ENCODE peak calls at places on chromosomes 1 and 21, in six cellular contexts. One of them, this sample, is unnamed.
A peak's percentile ranks its signal among the peaks of the same experiment; 100 is the strongest.

GRCh38 chr1:157626099-157626498 is 28.2 kb upstream of the FCRL4 start:
- DNase-seq in OCI-LY7: peak; percentile 77
- DNase-seq in IMR-90: no peak
- DNase-seq in foreskin fibroblast: no peak
- DNase-seq in tibial nerve: no peak
- DNase-seq in lower leg skin: no peak
- DNase-seq in this sample: no peak

GRCh38 chr1:48876221-48876785 is 99.6 kb upstream of the BEND5 start:
- DNase-seq in IMR-90: no peak
- DNase-seq in OCI-LY7: no peak
- DNase-seq in tibial nerve: no peak
- DNase-seq in foreskin fibroblast: peak; percentile 74
- DNase-seq in lower leg skin: no peak
- DNase-seq in this sample: no peak

GRCh38 chr1:182789138-182790076 is at the start of gene NPL:
- DNase-seq in IMR-90: peak; percentile 50
- DNase-seq in foreskin fibroblast: peak; percentile 94
- DNase-seq in lower leg skin: peak; percentile 64
- DNase-seq in tibial nerve: peak; percentile 67
- DNase-seq in OCI-LY7: peak; percentile 86
- DNase-seq in this sample: peak; percentile 86

GRCh38 chr1:95086949-95087533 is 14.3 kb upstream of the ALG14 start:
- DNase-seq in OCI-LY7: no peak
- DNase-seq in lower leg skin: peak; percentile 27
- DNase-seq in IMR-90: peak; percentile 92
- DNase-seq in foreskin fibroblast: peak; percentile 88
- DNase-seq in tibial nerve: peak; percentile 72
- DNase-seq in this sample: no peak

GRCh38 chr1:160156361-160156760 is 5.0 kb downstream of the ATP1A4 start:
- DNase-seq in lower leg skin: no peak
- DNase-seq in OCI-LY7: no peak
- DNase-seq in IMR-90: no peak
- DNase-seq in tibial nerve: no peak
- DNase-seq in foreskin fibroblast: no peak
- DNase-seq in this sample: no peak

GRCh38 chr1:28915036-28915895 is 897 bp downstream of the EPB41 start:
- DNase-seq in lower leg skin: peak; percentile 20
- DNase-seq in OCI-LY7: peak; percentile 63
- DNase-seq in IMR-90: peak; percentile 41
- DNase-seq in tibial nerve: no peak
- DNase-seq in foreskin fibroblast: peak; percentile 56
- DNase-seq in this sample: no peak

GRCh38 chr1:222749927-222750326 is 12.9 kb downstream of the FAM177B start:
- DNase-seq in foreskin fibroblast: no peak
- DNase-seq in IMR-90: no peak
- DNase-seq in lower leg skin: no peak
- DNase-seq in OCI-LY7: no peak
- DNase-seq in tibial nerve: no peak
- DNase-seq in this sample: no peak

GRCh38 chr1:114510235-114511047 is 562 bp downstream of the TRIM33 start:
- DNase-seq in lower leg skin: peak; percentile 30
- DNase-seq in foreskin fibroblast: peak; percentile 78
- DNase-seq in tibial nerve: peak; percentile 15
- DNase-seq in IMR-90: peak; percentile 30
- DNase-seq in OCI-LY7: peak; percentile 57
- DNase-seq in this sample: peak; percentile 63

GRCh38 chr21:42925114-42925907 is at the start of gene ERVH48-1:
- DNase-seq in tibial nerve: no peak
- DNase-seq in IMR-90: peak; percentile 11
- DNase-seq in foreskin fibroblast: no peak
- DNase-seq in OCI-LY7: peak; percentile 31
- DNase-seq in lower leg skin: no peak
- DNase-seq in this sample: no peak

GRCh38 chr1:99645699-99646531 is at the start of gene PALMD:
- DNase-seq in lower leg skin: peak; percentile 74
- DNase-seq in OCI-LY7: no peak
- DNase-seq in IMR-90: peak; percentile 15
- DNase-seq in tibial nerve: peak; percentile 34
- DNase-seq in foreskin fibroblast: peak; percentile 42
- DNase-seq in this sample: peak; percentile 70

GRCh38 chr1:99647460-99647859 is 1.5 kb downstream of the PALMD start:
- DNase-seq in OCI-LY7: no peak
- DNase-seq in IMR-90: no peak
- DNase-seq in lower leg skin: no peak
- DNase-seq in foreskin fibroblast: no peak
- DNase-seq in tibial nerve: no peak
- DNase-seq in this sample: no peak

GRCh38 chr1:99646885-99647284 is 972 bp downstream of the PALMD start:
- DNase-seq in foreskin fibroblast: no peak
- DNase-seq in lower leg skin: no peak
- DNase-seq in tibial nerve: no peak
- DNase-seq in OCI-LY7: no peak
- DNase-seq in IMR-90: no peak
- DNase-seq in this sample: no peak

GRCh38 chr1:99650021-99650420 is 4.1 kb downstream of the PALMD start:
- DNase-seq in IMR-90: no peak
- DNase-seq in foreskin fibroblast: no peak
- DNase-seq in OCI-LY7: no peak
- DNase-seq in lower leg skin: no peak
- DNase-seq in tibial nerve: no peak
- DNase-seq in this sample: no peak

GRCh38 chr1:99648107-99648506 is 2.2 kb downstream of the PALMD start:
- DNase-seq in IMR-90: no peak
- DNase-seq in OCI-LY7: no peak
- DNase-seq in lower leg skin: peak; percentile 53
- DNase-seq in foreskin fibroblast: no peak
- DNase-seq in tibial nerve: no peak
- DNase-seq in this sample: peak; percentile 79
- TF ChIP-seq CTCF in IMR-90: no peak
- TF ChIP-seq CTCF in OCI-LY7: peak; percentile 11
- TF ChIP-seq CTCF in lower leg skin: no peak
- TF ChIP-seq CTCF in foreskin fibroblast: no peak
- TF ChIP-seq CTCF in tibial nerve: peak; percentile 14
- TF ChIP-seq CTCF in this sample: peak; percentile 34

DNA sequence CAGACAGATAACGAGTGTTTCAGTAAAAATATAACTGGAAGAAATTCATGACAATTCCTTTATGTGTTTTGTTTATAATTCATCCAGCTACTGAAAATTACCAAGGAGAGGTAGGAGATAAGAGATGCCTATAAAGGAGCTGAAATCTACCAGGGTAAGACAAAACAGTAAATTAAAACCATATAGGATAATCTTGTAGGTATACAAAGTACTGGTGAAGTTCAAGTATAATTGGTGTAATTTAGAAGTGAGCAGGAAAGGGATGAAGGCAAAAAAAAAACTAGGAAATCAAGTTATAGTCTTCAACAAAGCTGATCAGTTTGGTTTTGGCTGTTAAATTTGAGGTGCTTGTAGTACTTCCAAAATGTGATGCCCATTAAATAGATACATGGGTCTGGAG is 1.2 kb upstream of the WARS2 start:
- DNase-seq in foreskin fibroblast: no peak
- DNase-seq in lower leg skin: no peak
- DNase-seq in IMR-90: no peak
- DNase-seq in tibial nerve: no peak
- DNase-seq in OCI-LY7: no peak
- DNase-seq in this sample: no peak
- H3K4me3 ChIP-seq in foreskin fibroblast: no peak overlapping the region
- H3K4me3 ChIP-seq in lower leg skin: no peak overlapping the region
- H3K4me3 ChIP-seq in IMR-90: no peak overlapping the region
- H3K4me3 ChIP-seq in tibial nerve: no peak overlapping the region
- H3K4me3 ChIP-seq in OCI-LY7: peak overlapping the region; percentile 75
- H3K4me3 ChIP-seq in this sample: peak overlapping the region; percentile 78

GRCh38 chr1:197224160-197224559 is 43.9 kb upstream of the CRB1 start:
- DNase-seq in OCI-LY7: no peak
- DNase-seq in foreskin fibroblast: peak; percentile 20
- DNase-seq in IMR-90: no peak
- DNase-seq in tibial nerve: no peak
- DNase-seq in lower leg skin: no peak
- DNase-seq in this sample: no peak
- TF ChIP-seq CTCF in OCI-LY7: peak; percentile 35
- TF ChIP-seq CTCF in foreskin fibroblast: peak; percentile 18
- TF ChIP-seq CTCF in IMR-90: peak; percentile 35
- TF ChIP-seq CTCF in tibial nerve: peak; percentile 7
- TF ChIP-seq CTCF in lower leg skin: no peak
- TF ChIP-seq CTCF in this sample: peak; percentile 25

DNA sequence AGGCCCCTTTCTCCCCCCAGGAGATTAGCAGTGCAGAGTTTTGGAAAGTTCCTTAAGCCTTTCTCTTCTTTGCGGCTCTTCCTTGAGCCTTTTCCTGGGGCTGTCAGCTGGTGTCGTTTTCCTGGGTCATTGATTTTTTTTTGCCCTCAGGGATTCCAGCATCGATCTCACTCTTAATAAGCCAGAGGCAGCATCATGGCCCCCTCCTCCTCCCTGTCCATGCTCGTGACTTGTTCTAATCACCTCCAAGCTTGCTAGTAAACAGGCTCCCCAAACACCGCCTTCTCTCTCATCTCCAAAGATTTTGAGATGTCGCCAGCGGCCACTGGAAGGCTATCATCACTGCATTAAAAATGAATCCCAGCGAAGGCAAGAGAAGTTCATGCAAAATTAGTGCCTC is 2.9 kb downstream of the EVA1C start:
- DNase-seq in lower leg skin: no peak
- DNase-seq in tibial nerve: no peak
- DNase-seq in IMR-90: no peak
- DNase-seq in foreskin fibroblast: peak; percentile 13
- DNase-seq in OCI-LY7: no peak
- DNase-seq in this sample: no peak
- H3K4me3 ChIP-seq in lower leg skin: no peak overlapping the region
- H3K4me3 ChIP-seq in tibial nerve: no peak overlapping the region
- H3K4me3 ChIP-seq in IMR-90: no peak overlapping the region
- H3K4me3 ChIP-seq in foreskin fibroblast: no peak overlapping the region
- H3K4me3 ChIP-seq in OCI-LY7: no peak overlapping the region
- H3K4me3 ChIP-seq in this sample: peak overlapping the region; percentile 86

This sample was measured in psoas muscle.